ENCODE peak calls at places on chromosomes 7 and 10, in six cellular contexts. W, Y, O, N, E and J are unnamed samples.

GRCh38 chr10:6200588-6201510 is 1.9 kb upstream of the PFKFB3 start:
- DNase-seq in O (no peak), E (no peak), N (peak; percentile 46), Y (peak; percentile 35), W (no peak), J (peak; percentile 56)

GRCh38 chr7:156240532-156240931 is 400.0 kb upstream of the RNF32 start:
- DNase-seq in E (no peak), N (no peak), Y (no peak), W (no peak), O (no peak), J (no peak)

GRCh38 chr10:50929670-50930069 is 44.2 kb upstream of the A1CF start:
- DNase-seq in N (no peak), O (no peak), E (no peak), W (no peak), Y (no peak), J (no peak)

GRCh38 chr10:61760943-61761824 is 98.5 kb downstream of the CABCOCO1 start:
- DNase-seq in N (no peak), Y (peak; percentile 87), E (no peak), O (no peak), W (no peak), J (no peak)

GRCh38 chr10:51389415-51390342 is 309.7 kb downstream of the CSTF2T start:
- DNase-seq in W (no peak), E (peak; percentile 2), Y (peak; percentile 99), O (peak; percentile 15), N (peak; percentile 69), J (peak; percentile 32)

GRCh38 chr7:6403907-6404306 is 43.8 kb downstream of the DAGLB start:
- DNase-seq in E (no peak), N (no peak), Y (no peak), W (no peak), O (no peak), J (no peak)

GRCh38 chr10:127117125-127117524 is 79.3 kb downstream of the INSYN2A start:
- DNase-seq in Y (peak; percentile 64), N (no peak), O (peak; percentile 7), E (no peak), W (peak; percentile 24), J (peak; percentile 12)

GRCh38 chr10:71770255-71770654 is 3.1 kb downstream of the VSIR start:
- DNase-seq in O (no peak), Y (peak; percentile 53), W (no peak), N (no peak), E (no peak), J (no peak)

GRCh38 chr10:62021978-62022802 is 120.7 kb downstream of the ARID5B start:
- DNase-seq in W (no peak), Y (no peak), E (no peak), N (no peak), O (no peak), J (no peak)

GRCh38 chr7:138929969-138930368 is 51.2 kb downstream of the KIAA1549 start:
- DNase-seq in E (no peak), O (no peak), W (no peak), N (no peak), Y (no peak), J (no peak)

GRCh38 chr7:81218480-81219106 is 299.7 kb upstream of the SEMA3C start:
- DNase-seq in N (no peak), O (no peak), W (no peak), E (no peak), Y (no peak), J (no peak)

GRCh38 chr10:118971187-118971586 is 58.3 kb upstream of the NANOS1 start:
- DNase-seq in E (no peak), O (no peak), Y (no peak), N (no peak), W (no peak), J (no peak)

GRCh38 chr7:25519962-25520562 is 291.8 kb upstream of the NPVF start:
- DNase-seq in O (no peak), N (no peak), E (no peak), Y (no peak), W (no peak), J (no peak)

GRCh38 chr7:17564678-17565209 is 266.3 kb downstream of the AHR start:
- DNase-seq in E (no peak), Y (peak; percentile 90), N (no peak), O (no peak), W (no peak), J (no peak)

GRCh38 chr7:30476401-30477145 is 2.0 kb downstream of the NOD1 start:
- DNase-seq in E (no peak), Y (no peak), W (no peak), N (no peak), O (no peak), J (no peak)

GRCh38 chr10:125081931-125082330 is 78.4 kb downstream of the CTBP2 start:
- DNase-seq in Y (no peak), N (no peak), O (no peak), E (no peak), W (no peak), J (no peak)

GRCh38 chr10:129775681-129776080 is 188.4 kb downstream of the EBF3 start:
- DNase-seq in N (no peak), W (no peak), E (no peak), O (no peak), Y (no peak), J (no peak)

GRCh38 chr7:14309432-14309831 is 320.0 kb upstream of the ETV1 start:
- DNase-seq in O (no peak), N (no peak), W (no peak), E (no peak), Y (no peak), J (no peak)

GRCh38 chr10:58746470-58747185 is 234.0 kb downstream of the BICC1 start:
- DNase-seq in N (no peak), W (no peak), E (no peak), O (no peak), Y (no peak), J (no peak)

GRCh38 chr10:71193516-71193915 is 18.9 kb upstream of the UNC5B start:
- DNase-seq in E (no peak), N (no peak), Y (no peak), O (no peak), W (no peak), J (no peak)

DNA sequence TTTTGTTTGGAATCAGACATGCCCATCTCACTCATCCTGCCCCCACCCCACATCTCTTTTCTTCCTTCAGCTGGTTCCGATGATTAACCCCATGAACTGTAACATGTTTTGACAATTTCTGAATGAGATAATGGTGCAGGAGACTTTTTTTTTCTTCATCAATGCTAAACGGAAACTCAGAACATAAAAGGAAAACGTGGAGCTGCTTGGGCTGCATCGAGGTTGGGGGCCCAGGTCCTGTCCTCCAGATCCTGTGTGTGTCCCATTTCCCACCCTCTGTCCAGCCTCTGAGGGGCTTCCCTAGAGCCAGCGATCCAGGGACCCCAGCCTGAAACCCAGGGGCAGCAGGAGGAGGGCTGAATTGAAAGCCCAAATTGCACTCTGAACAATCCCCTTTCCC is 263.8 kb upstream of the GRB10 start:
- DNase-seq in Y (no peak), O (no peak), E (no peak), N (no peak), W (no peak), J (no peak)
- TF ChIP-seq SMC3 in Y (no peak), O (no peak), E (no peak), N (no peak), W (no peak), J (no peak)

DNA sequence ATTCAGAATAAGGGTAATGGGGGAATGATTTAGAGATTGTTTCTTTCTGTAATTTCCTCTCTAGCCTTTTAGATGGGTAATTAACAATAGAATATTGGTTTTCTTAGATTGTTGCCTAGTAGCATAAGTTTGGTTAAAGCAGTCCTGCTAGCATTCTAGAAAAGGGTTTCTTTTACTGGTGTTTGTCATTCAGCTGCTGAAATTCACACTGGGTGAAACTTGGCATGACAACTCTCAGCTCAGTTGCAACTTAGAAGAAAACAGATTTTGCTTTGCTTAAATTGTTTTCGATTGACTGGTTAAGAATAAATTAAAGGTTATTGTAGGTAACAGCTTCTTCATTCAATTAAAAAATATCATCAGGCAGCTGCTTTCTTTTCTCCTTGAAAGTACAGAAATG is 25.1 kb upstream of the PDK4 start:
- DNase-seq in E (no peak), Y (no peak), O (no peak), N (no peak), W (no peak), J (no peak)
- TF ChIP-seq SMC3 in E (no peak), Y (no peak), O (no peak), N (no peak), W (no peak), J (no peak)

GRCh38 chr10:96719850-96720421 is 378 bp downstream of the PIK3AP1 start:
- DNase-seq in E (no peak), Y (no peak), W (peak; percentile 57), O (peak; percentile 58), N (peak; percentile 50), J (peak; percentile 16)
- TF ChIP-seq SMC3 in E (peak; percentile 73), Y (peak; percentile 7), W (peak; percentile 60), O (peak; percentile 21), N (no peak), J (no peak)

GRCh38 chr10:29736325-29737208 is 101.8 kb upstream of the SVIL start:
- DNase-seq in O (no peak), W (peak; percentile 81), Y (peak; percentile 55), E (no peak), N (peak; percentile 87), J (no peak)
- TF ChIP-seq SMC3 in O (no peak), W (peak; percentile 17), Y (peak; percentile 16), E (no peak), N (no peak), J (no peak)